ENCODE peak calls at places on chromosomes 11 and 22, in eight cellular contexts. S is endothelial cell of umbilical vein, G is HCT116, N is HepG2, Q is IMR-90, C is kidney, D is fibroblast of lung, T is mesenchymal stem cell. E is an unnamed sample. For H3K4me1, the result is how much of the 10 kb centered on the place peaks cover.

GRCh38 chr22:43553451-43554258 is 141.8 kb downstream of the MPPED1 start:
- DNase-seq in G (no peak), T (no peak), S (no peak), C (no peak), Q (no peak), N (no peak), D (no peak), E (no peak)

GRCh38 chr11:115709297-115709696 is 205.1 kb upstream of the CADM1 start:
- DNase-seq in C (no peak), T (no peak), D (no peak), S (no peak), G (no peak), Q (no peak), N (no peak), E (no peak)

GRCh38 chr11:47552086-47552580 is 799 bp downstream of the CELF1 start:
- DNase-seq in T (peak), D (peak), G (no peak), C (peak), Q (peak), S (peak), N (peak), E (peak)

GRCh38 chr11:71563401-71563800 is 2.0 kb upstream of the KRTAP5-10 start:
- DNase-seq in N (peak), D (peak), T (peak), C (no peak), Q (peak), G (peak), S (peak), E (peak)

GRCh38 chr11:3604169-3604568 is 37.6 kb downstream of the ART5 start:
- DNase-seq in C (no peak), T (no peak), N (no peak), D (no peak), G (no peak), Q (no peak), S (no peak), E (no peak)

GRCh38 chr11:28922351-28922981 is 814.3 kb downstream of the METTL15 start:
- DNase-seq in D (no peak), T (no peak), Q (peak), G (no peak), S (no peak), C (no peak), N (no peak), E (no peak)

GRCh38 chr11:68311155-68312116 is 955 bp upstream of the LRP5 start:
- DNase-seq in N (no peak), T (peak), G (no peak), D (no peak), C (no peak), S (no peak), Q (no peak), E (no peak)

GRCh38 chr11:130737866-130738431 is 178.3 kb downstream of the SNX19 start:
- DNase-seq in G (no peak), Q (peak), C (peak), S (peak), N (no peak), T (peak), D (peak), E (peak)

GRCh38 chr11:83945953-83946352 is 659.8 kb upstream of the CCDC90B start:
- DNase-seq in N (no peak), T (no peak), G (no peak), D (no peak), C (no peak), S (no peak), Q (no peak), E (no peak)

GRCh38 chr11:119782673-119783072 is 53.7 kb upstream of the NECTIN1 start:
- DNase-seq in D (peak), Q (peak), N (no peak), G (no peak), C (peak), T (no peak), S (no peak), E (peak)

GRCh38 chr11:112613051-112613972 is 347.9 kb upstream of the NCAM1 start:
- DNase-seq in C (no peak), T (peak), G (peak), Q (peak), S (peak), N (peak), D (peak), E (peak)

GRCh38 chr11:112610996-112611795 is 350.0 kb upstream of the NCAM1 start:
- DNase-seq in N (no peak), S (peak), C (no peak), G (no peak), T (no peak), Q (no peak), D (no peak), E (no peak)

GRCh38 chr11:112608466-112608865 is 347.8 kb upstream of the PLET1 start:
- DNase-seq in C (no peak), N (no peak), T (no peak), S (no peak), D (no peak), G (no peak), Q (no peak), E (no peak)

GRCh38 chr11:112612283-112612849 is 348.9 kb upstream of the NCAM1 start:
- DNase-seq in D (no peak), T (no peak), G (peak), C (no peak), S (no peak), Q (no peak), N (no peak), E (no peak)

DNA sequence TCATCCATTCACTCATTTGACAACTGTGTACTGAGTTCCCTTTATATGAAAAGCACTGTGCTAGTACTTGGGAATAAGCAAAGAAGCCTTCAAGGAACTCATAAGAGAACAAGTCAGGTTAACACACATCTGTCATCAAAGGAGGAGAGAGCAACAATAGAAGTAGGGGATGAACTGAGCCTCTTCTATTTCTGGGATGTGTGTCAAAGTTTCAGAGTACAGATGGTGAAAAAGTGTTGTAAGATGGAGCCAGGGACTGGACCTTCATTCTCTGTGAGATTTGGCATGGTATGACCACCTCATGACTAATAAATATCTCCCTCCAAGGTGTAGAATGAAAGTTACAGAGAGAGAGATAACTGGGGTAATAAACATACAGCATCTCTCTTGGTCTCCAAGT is 349.8 kb upstream of the PLET1 start:
- DNase-seq in C (no peak), G (no peak), D (no peak), S (peak), Q (no peak), T (no peak), N (no peak), E (no peak)
- H3K4me3 ChIP-seq in C (no peak), G (no peak), D (no peak), S (no peak), Q (no peak), T (no peak), N (no peak), E (no peak)

GRCh38 chr11:86182976-86183584 is 61.5 kb upstream of the EED start:
- DNase-seq in T (no peak), S (no peak), Q (peak), N (no peak), G (no peak), D (peak), C (no peak), E (no peak)

GRCh38 chr11:86180860-86181259 is 63.7 kb upstream of the EED start:
- DNase-seq in T (no peak), Q (no peak), G (no peak), N (no peak), S (no peak), D (no peak), C (no peak), E (no peak)

GRCh38 chr11:86179646-86180064 is 64.9 kb upstream of the EED start:
- DNase-seq in N (peak), G (no peak), T (no peak), S (peak), C (no peak), Q (no peak), D (no peak), E (no peak)

GRCh38 chr11:86180415-86180814 is 64.1 kb upstream of the EED start:
- DNase-seq in N (no peak), T (no peak), C (no peak), D (no peak), G (no peak), S (no peak), Q (no peak), E (no peak)

DNA sequence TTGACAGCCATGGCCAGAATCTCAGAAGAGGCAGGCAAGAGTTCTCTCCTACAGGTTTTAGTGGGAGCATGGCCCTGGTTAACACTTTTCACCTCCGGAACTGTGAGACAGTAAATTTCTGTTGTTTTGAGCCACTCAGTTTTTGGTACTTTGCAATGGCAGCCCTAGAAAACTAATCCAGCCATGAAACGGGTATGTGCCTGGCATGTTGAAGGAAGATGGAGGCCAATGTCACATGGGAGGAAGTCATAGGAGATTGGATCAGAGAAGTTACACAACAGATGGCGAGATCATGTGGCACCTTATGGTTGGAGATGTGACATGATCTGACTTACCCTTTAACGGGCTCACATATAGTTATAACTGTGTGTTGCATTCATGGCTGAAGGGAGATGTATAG is 63.2 kb upstream of the EED start:
- DNase-seq in G (no peak), N (no peak), S (no peak), C (no peak), D (no peak), T (no peak), Q (no peak), E (no peak)
- H3K4me1 ChIP-seq in G (under half), N (under half), S (under half), C (under half), D (under half), T (under half), Q (under half), E (under half)

DNA sequence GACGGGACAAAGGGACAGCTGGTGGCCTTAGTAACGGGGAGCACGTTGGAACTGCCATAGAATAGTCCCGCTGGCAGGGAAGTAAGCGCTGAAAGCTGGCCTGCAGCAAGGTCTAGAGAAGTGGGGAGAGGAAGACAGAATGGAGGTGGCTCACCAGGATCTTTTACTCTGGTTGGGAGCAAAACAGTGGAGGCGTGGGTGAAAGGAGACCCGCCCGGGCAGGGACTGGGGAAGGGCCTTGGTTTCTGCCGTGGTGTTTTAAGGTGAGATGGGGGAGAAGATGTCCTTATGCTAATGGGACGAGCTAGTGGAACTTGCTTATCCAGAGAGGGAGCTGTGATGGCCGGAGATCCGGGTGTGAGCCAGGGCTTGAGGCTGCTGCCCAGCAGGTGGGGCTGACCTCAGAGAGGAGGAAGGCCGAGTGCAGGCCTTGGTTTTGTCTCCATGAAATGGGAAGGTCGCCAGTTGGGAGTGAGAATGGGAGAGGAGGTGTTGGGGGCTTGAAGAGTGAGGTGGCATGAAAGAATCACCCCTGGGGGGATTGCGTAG is 56.4 kb upstream of the CTTN start:
- DNase-seq in D (no peak), T (no peak), S (no peak), N (no peak), G (no peak), Q (no peak), C (no peak), E (no peak)
- H3K9ac ChIP-seq in D (no peak), T (no peak), S (no peak), N (no peak), G (no peak), Q (no peak), C (no peak), E (no peak)

DNA sequence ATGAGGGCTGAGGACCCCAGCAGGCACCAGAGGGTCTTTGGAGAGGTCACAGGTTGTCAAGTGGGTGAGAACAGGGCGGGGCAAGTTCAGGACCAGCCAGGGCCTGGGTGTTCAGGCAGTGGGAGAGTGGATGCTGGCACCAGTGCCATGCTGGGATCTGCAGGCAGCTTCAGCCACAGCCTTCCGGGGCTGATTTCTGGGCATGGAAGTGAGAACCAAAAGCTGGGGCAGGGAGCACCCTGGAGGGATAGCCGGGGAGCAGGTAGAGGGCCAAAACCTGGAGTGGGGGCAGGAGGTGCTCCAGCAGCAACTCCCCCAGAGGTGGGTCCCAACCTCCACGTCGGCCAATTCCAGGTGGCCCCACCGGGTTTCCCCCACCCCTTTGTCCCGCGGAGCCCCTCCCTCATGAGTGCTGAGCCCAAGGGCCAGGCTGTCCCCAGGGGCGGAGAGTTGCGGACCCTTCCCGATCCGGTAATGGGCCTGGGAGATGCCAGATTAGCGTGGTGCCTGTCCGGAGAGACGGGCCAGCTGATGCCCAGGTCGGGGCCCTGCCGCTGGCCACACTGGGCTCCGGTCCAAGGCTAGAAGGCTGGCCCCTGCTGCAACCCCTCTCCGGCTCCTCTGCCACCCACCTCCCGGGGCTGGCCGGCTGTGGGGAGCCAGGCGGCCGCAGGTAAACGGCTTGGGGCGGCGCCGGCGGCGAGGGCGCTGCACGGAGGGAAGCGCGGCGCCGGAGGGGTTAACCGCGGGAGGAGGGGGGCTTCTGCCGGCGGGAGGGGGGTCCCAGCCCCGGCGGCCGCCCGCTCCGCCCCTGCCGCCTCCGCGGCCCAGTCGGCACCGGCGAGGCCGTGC is at the start of gene KCNK4:
- DNase-seq in Q (no peak), T (no peak), D (no peak), C (peak), S (no peak), G (no peak), N (no peak), E (no peak)
- H3K4me3 ChIP-seq in Q (peak), T (peak), D (no peak), C (no peak), S (no peak), G (no peak), N (peak), E (peak)

GRCh38 chr22:50173221-50173982 is 2.9 kb downstream of the PANX2 start:
- DNase-seq in G (no peak), T (no peak), N (no peak), D (no peak), S (no peak), C (peak), Q (no peak), E (no peak)

GRCh38 chr22:50171319-50171964 is 911 bp downstream of the PANX2 start:
- DNase-seq in G (no peak), C (peak), N (no peak), Q (no peak), D (no peak), T (no peak), S (no peak), E (no peak)

GRCh38 chr22:50173983-50174355 is 3.4 kb downstream of the PANX2 start:
- DNase-seq in T (no peak), G (no peak), N (no peak), C (no peak), Q (no peak), D (no peak), S (no peak), E (no peak)

GRCh38 chr22:50170453-50171318 is at the start of gene PANX2:
- DNase-seq in T (peak), G (no peak), N (no peak), C (peak), Q (no peak), D (peak), S (no peak), E (peak)

GRCh38 chr22:50171965-50172421 is 1.5 kb downstream of the PANX2 start:
- DNase-seq in T (no peak), N (peak), D (no peak), G (no peak), C (no peak), S (no peak), Q (no peak), E (no peak)
- H3K4me1 ChIP-seq in T (under half), N (under half), D (under half), G (under half), C (under half), S (under half), Q (under half), E (under half)

E was measured in adipocyte.